ENCODE peak calls at places on chromosomes 2 and 18, in seven cellular contexts. Y is K562, S is HepG2, M is A549, H is H1, G is GM12878, V is endothelial cell of umbilical vein. J is an unnamed sample.

GRCh38 chr2:239956818-239957261 is 68.3 kb downstream of the NDUFA10 start:
- DNase-seq in Y (no peak), S (no peak), M (no peak), H (no peak), G (no peak), V (no peak), J (no peak)

GRCh38 chr2:164873096-164873670 is 31.6 kb upstream of the COBLL1 start:
- DNase-seq in Y (no peak), S (no peak), M (no peak), H (no peak), G (no peak), V (no peak), J (no peak)

GRCh38 chr2:85134255-85135065 is 1.3 kb downstream of the TCF7L1 start:
- DNase-seq in Y (peak), S (no peak), M (no peak), H (no peak), G (no peak), V (peak), J (peak)

GRCh38 chr2:4246364-4247131 is 543.2 kb downstream of the DCDC2C start:
- DNase-seq in Y (no peak), S (no peak), M (no peak), H (peak), G (no peak), V (no peak), J (no peak)

GRCh38 chr2:26590960-26591618 is 50.1 kb downstream of the CIB4 start:
- DNase-seq in Y (no peak), S (no peak), M (no peak), H (no peak), G (no peak), V (no peak), J (peak)

GRCh38 chr2:223218587-223219178 is 166.7 kb downstream of the KCNE4 start:
- DNase-seq in Y (no peak), S (no peak), M (no peak), H (no peak), G (no peak), V (no peak), J (no peak)

GRCh38 chr2:180572346-180572745 is 408.1 kb upstream of the UBE2E3 start:
- DNase-seq in Y (no peak), S (no peak), M (no peak), H (no peak), G (no peak), V (no peak), J (no peak)

GRCh38 chr2:71235930-71236587 is 9.2 kb upstream of the PAIP2B start:
- DNase-seq in Y (no peak), S (no peak), M (no peak), H (no peak), G (no peak), V (no peak), J (peak)

GRCh38 chr18:50274941-50275340 is 6.4 kb downstream of the MBD1 start:
- DNase-seq in Y (no peak), S (no peak), M (no peak), H (no peak), G (no peak), V (no peak), J (no peak)

GRCh38 chr2:117854610-117855009 is 40.1 kb downstream of the DDX18 start:
- DNase-seq in Y (no peak), S (no peak), M (no peak), H (no peak), G (no peak), V (no peak), J (no peak)

GRCh38 chr2:68774569-68775271 is 40.1 kb downstream of the ARHGAP25 start:
- DNase-seq in Y (peak), S (no peak), M (no peak), H (no peak), G (peak), V (peak), J (peak)

GRCh38 chr2:202249864-202250263 is 11.5 kb upstream of the SUMO1 start:
- DNase-seq in Y (no peak), S (no peak), M (no peak), H (peak), G (no peak), V (no peak), J (peak)

GRCh38 chr2:102367331-102367971 is 11.9 kb downstream of the IL18R1 start:
- DNase-seq in Y (no peak), S (no peak), M (no peak), H (no peak), G (peak), V (no peak), J (no peak)

GRCh38 chr2:166314022-166314759 is 61.6 kb downstream of the SCN9A start:
- DNase-seq in Y (no peak), S (peak), M (no peak), H (no peak), G (no peak), V (peak), J (no peak)

GRCh38 chr2:26612522-26613240 is 28.5 kb downstream of the CIB4 start:
- DNase-seq in Y (no peak), S (no peak), M (no peak), H (no peak), G (no peak), V (no peak), J (no peak)

GRCh38 chr18:58267493-58267892 is 223.5 kb downstream of the NEDD4L start:
- DNase-seq in Y (no peak), S (no peak), M (no peak), H (no peak), G (no peak), V (no peak), J (no peak)

GRCh38 chr2:63050916-63051794 is 525 bp downstream of the OTX1 start:
- DNase-seq in Y (peak), S (no peak), M (no peak), H (no peak), G (no peak), V (no peak), J (no peak)

GRCh38 chr2:10954416-10954815 is 42.7 kb downstream of the KCNF1 start:
- DNase-seq in Y (no peak), S (no peak), M (no peak), H (no peak), G (no peak), V (no peak), J (no peak)

GRCh38 chr2:234514099-234514498 is 17.2 kb upstream of the ARL4C start:
- DNase-seq in Y (no peak), S (no peak), M (no peak), H (no peak), G (no peak), V (no peak), J (no peak)

GRCh38 chr2:11498543-11499034 is 32.6 kb upstream of the E2F6 start:
- DNase-seq in Y (no peak), S (peak), M (no peak), H (no peak), G (peak), V (no peak), J (no peak)

GRCh38 chr2:188518391-188518790 is 226.7 kb downstream of the GULP1 start:
- DNase-seq in Y (no peak), S (no peak), M (no peak), H (no peak), G (no peak), V (no peak), J (no peak)

GRCh38 chr2:128354161-128354560 is 35.5 kb upstream of the HS6ST1 start:
- DNase-seq in Y (no peak), S (no peak), M (no peak), H (no peak), G (no peak), V (no peak), J (no peak)

GRCh38 chr2:11270891-11271290 is 73.5 kb downstream of the ROCK2 start:
- DNase-seq in Y (no peak), S (no peak), M (no peak), H (no peak), G (no peak), V (no peak), J (peak)

GRCh38 chr2:36698978-36699377 is 2.5 kb downstream of the VIT start:
- DNase-seq in Y (no peak), S (no peak), M (no peak), H (no peak), G (no peak), V (no peak), J (peak)

GRCh38 chr2:137348301-137348700 is 583.0 kb downstream of the THSD7B start:
- DNase-seq in Y (no peak), S (no peak), M (no peak), H (no peak), G (no peak), V (no peak), J (no peak)

GRCh38 chr2:128217671-128218070 is 101.0 kb downstream of the HS6ST1 start:
- DNase-seq in Y (no peak), S (no peak), M (no peak), H (no peak), G (no peak), V (no peak), J (peak)

GRCh38 chr18:75215663-75216062 is 5.1 kb downstream of the TSHZ1 start:
- DNase-seq in Y (no peak), S (no peak), M (no peak), H (no peak), G (no peak), V (no peak), J (no peak)

GRCh38 chr2:177731384-177731783 is 338.8 kb downstream of the AGPS start:
- DNase-seq in Y (no peak), S (no peak), M (no peak), H (peak), G (no peak), V (no peak), J (peak)

GRCh38 chr2:201932511-201932910 is 101.1 kb upstream of the FZD7 start:
- DNase-seq in Y (no peak), S (no peak), M (no peak), H (no peak), G (no peak), V (no peak), J (no peak)

GRCh38 chr18:11577271-11578112 is 31.9 kb upstream of the SLC35G4 start:
- DNase-seq in Y (no peak), S (no peak), M (no peak), H (no peak), G (no peak), V (no peak), J (no peak)
- TF ChIP-seq MAX in Y (no peak), S (no peak), M (no peak), H (no peak), G (no peak), V (no peak), J (no peak)

GRCh38 chr2:232927041-232927792 is 57.2 kb downstream of the SNORC start:
- DNase-seq in Y (no peak), S (no peak), M (peak), H (no peak), G (no peak), V (no peak), J (no peak)
- H3K4me3 ChIP-seq in Y (no peak), S (no peak), M (peak), H (peak), G (no peak), V (peak), J (no peak)

DNA sequence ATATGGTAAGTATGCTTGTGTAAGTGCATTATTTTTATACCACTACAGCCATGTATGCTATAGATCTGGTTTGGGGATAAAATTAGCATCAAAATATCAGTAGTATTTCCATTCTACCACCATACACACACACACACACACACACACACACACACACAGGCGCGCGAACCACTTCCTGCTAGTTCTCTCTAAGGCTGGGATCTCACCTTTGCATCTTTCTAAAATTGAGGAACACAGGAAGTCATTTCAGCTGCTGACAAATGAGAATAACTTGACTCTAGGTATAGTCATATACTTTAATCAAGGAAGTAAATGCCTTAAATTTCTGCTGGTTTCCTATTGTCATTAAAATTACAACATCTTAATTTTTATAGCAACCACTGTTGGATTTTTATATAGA is 72.5 kb downstream of the RBM43 start:
- DNase-seq in Y (no peak), S (no peak), M (no peak), H (no peak), G (no peak), V (no peak), J (no peak)
- TF ChIP-seq MAX in Y (no peak), S (no peak), M (no peak), H (no peak), G (no peak), V (no peak), J (no peak)

GRCh38 chr2:16378031-16378430 is 287.6 kb downstream of the CYRIA start:
- DNase-seq in Y (no peak), S (no peak), M (no peak), H (no peak), G (no peak), V (no peak), J (no peak)

GRCh38 chr2:16383411-16383810 is 282.2 kb downstream of the CYRIA start:
- DNase-seq in Y (no peak), S (no peak), M (no peak), H (no peak), G (no peak), V (no peak), J (no peak)

GRCh38 chr2:16385341-16385740 is 280.3 kb downstream of the CYRIA start:
- DNase-seq in Y (no peak), S (no peak), M (no peak), H (no peak), G (no peak), V (no peak), J (no peak)

GRCh38 chr2:16382451-16382850 is 283.2 kb downstream of the CYRIA start:
- DNase-seq in Y (no peak), S (no peak), M (no peak), H (no peak), G (no peak), V (no peak), J (no peak)

GRCh38 chr2:16381511-16381910 is 284.1 kb downstream of the CYRIA start:
- DNase-seq in Y (no peak), S (no peak), M (no peak), H (no peak), G (no peak), V (no peak), J (no peak)
- H3K4me3 ChIP-seq in Y (no peak), S (no peak), M (no peak), H (no peak), G (no peak), V (no peak), J (no peak)

DNA sequence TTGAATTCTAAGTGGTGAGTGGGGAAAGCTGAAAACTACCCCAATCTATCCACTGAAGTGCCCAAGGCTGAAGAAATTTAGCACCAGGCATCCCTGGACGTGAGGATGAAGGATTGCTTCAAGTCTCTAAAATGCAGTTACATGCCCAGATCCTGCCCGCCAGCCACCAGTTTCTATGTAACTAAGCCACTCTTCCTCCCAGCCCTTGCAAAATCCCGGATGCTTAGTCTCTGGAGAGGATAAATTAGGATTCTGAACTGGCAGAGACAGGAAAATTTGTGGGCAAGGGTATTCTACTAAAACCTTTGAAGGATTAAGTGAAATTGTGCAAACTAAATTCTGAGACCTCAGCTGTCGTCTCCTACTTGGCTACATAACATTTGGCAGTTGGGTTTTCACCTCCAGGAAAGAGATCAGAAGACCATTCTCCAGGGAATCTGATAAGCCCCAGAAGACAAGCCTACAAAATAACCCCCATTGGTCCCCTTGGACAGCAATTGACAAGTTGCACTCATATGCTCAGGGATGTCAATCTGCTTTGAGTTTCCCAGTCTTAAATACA is 93.9 kb upstream of the CD226 start:
- DNase-seq in Y (no peak), S (no peak), M (no peak), H (no peak), G (no peak), V (no peak), J (no peak)
- TF ChIP-seq MAX in Y (no peak), S (no peak), M (no peak), H (no peak), G (no peak), V (no peak), J (no peak)

GRCh38 chr2:238947243-238947760 is 99.4 kb downstream of the TWIST2 start:
- DNase-seq in Y (no peak), S (no peak), M (no peak), H (no peak), G (no peak), V (no peak), J (no peak)
- H3K4me3 ChIP-seq in Y (no peak), S (no peak), M (no peak), H (no peak), G (no peak), V (no peak), J (no peak)

J was measured in NB4.